ENCODE peak calls at places on chromosomes 16 and 17, in five cellular contexts. B is T-helper 2 cell; C is activated CD4-positive, alpha-beta T cell treated with anti-CD3 and anti-CD28 coated beads, Interleukin-2, amount 50 U/mL, for 1 hour; K is GM04504; S is HFF-Myc. Z is an unnamed sample.

GRCh38 chr16:63581560-63581959 is 1540.3 kb downstream of the CDH11 start:
- DNase-seq in B (no peak), C (no peak), K (no peak), S (no peak), Z (no peak)

GRCh38 chr17:57293077-57293476 is 36.8 kb downstream of the MSI2 start:
- DNase-seq in B (no peak), C (no peak), K (no peak), S (no peak), Z (no peak)

GRCh38 chr17:22251493-22251892 is 559.2 kb downstream of the KCNJ18 start:
- DNase-seq in B (no peak), C (no peak), K (no peak), S (no peak), Z (no peak)

GRCh38 chr16:73065617-73066313 is 17.8 kb upstream of the ZFHX3 start:
- DNase-seq in B (no peak), C (no peak), K (no peak), S (no peak), Z (no peak)

GRCh38 chr17:19770985-19771710 is 23.1 kb upstream of the ALDH3A1 start:
- DNase-seq in B (no peak), C (no peak), K (no peak), S (no peak), Z (no peak)

GRCh38 chr16:84397090-84397489 is 28.8 kb downstream of the ATP2C2 start:
- DNase-seq in B (no peak), C (no peak), K (no peak), S (no peak), Z (no peak)

GRCh38 chr17:32519769-32520701 is 33.2 kb downstream of the CDK5R1 start:
- DNase-seq in B (no peak), C (peak; percentile 54), K (no peak), S (no peak), Z (no peak)

GRCh38 chr17:77189148-77189547 is 48.4 kb downstream of the SEC14L1 start:
- DNase-seq in B (no peak), C (no peak), K (no peak), S (no peak), Z (no peak)

GRCh38 chr16:17612336-17612735 is 141.6 kb upstream of the XYLT1 start:
- DNase-seq in B (no peak), C (no peak), K (no peak), S (no peak), Z (no peak)

GRCh38 chr17:50508573-50509460 is 578 bp downstream of the MYCBPAP start:
- DNase-seq in B (no peak), C (no peak), K (no peak), S (no peak), Z (no peak)

GRCh38 chr17:8754890-8755289 is 3.5 kb downstream of the SPDYE4 start:
- DNase-seq in B (no peak), C (no peak), K (no peak), S (no peak), Z (no peak)

GRCh38 chr17:77423589-77424451 is 283.1 kb downstream of the SEC14L1 start:
- DNase-seq in B (no peak), C (no peak), K (peak; percentile 93), S (no peak), Z (peak; percentile 99)

GRCh38 chr16:28873543-28874201 is 4.6 kb upstream of the ATP2A1 start:
- DNase-seq in B (peak; percentile 30), C (peak; percentile 66), K (no peak), S (no peak), Z (no peak)

GRCh38 chr17:75440738-75441448 is 15.5 kb upstream of the TMEM94 start:
- DNase-seq in B (no peak), C (no peak), K (no peak), S (no peak), Z (no peak)

GRCh38 chr17:74646231-74646630 is 22.7 kb upstream of the CD300E start:
- DNase-seq in B (no peak), C (no peak), K (no peak), S (no peak), Z (no peak)

GRCh38 chr16:80526418-80527061 is 14.3 kb upstream of the DYNLRB2 start:
- DNase-seq in B (no peak), C (peak; percentile 51), K (peak; percentile 26), S (peak; percentile 31), Z (peak; percentile 34)

GRCh38 chr16:57609541-57610401 is 18.7 kb upstream of the ADGRG1 start:
- DNase-seq in B (no peak), C (peak; percentile 29), K (no peak), S (no peak), Z (no peak)

GRCh38 chr17:36104601-36105000 is 974 bp downstream of the CCL4 start:
- DNase-seq in B (no peak), C (no peak), K (no peak), S (no peak), Z (no peak)

GRCh38 chr16:84640145-84640544 is 8.2 kb upstream of the KLHL36 start:
- DNase-seq in B (no peak), C (no peak), K (no peak), S (no peak), Z (no peak)

GRCh38 chr17:75894049-75894742 is 2.6 kb downstream of the TRIM65 start:
- DNase-seq in B (no peak), C (no peak), K (no peak), S (no peak), Z (peak; percentile 33)

GRCh38 chr17:47324224-47325020 is 667 bp downstream of the EFCAB13 start:
- DNase-seq in B (peak; percentile 13), C (peak; percentile 37), K (no peak), S (no peak), Z (peak; percentile 15)